ENCODE peak calls at places on chromosome 22, in seven cellular contexts. Q, T, B, Y, H, Z and W are unnamed samples.

GRCh38 chr22:19109198-19110063 is 12.8 kb downstream of the DGCR2 start:
- DNase-seq in Q (no peak), T (no peak), B (no peak), Y (no peak), H (peak; percentile 75), Z (peak; percentile 67), W (peak; percentile 49)

GRCh38 chr22:19884161-19884953 is 29.7 kb upstream of the GNB1L start:
- DNase-seq in Q (peak; percentile 11), T (no peak), B (no peak), Y (no peak), H (no peak), Z (no peak), W (no peak)

GRCh38 chr22:23315341-23315917 is 135.1 kb downstream of the BCR start:
- DNase-seq in Q (peak; percentile 41), T (peak; percentile 85), B (peak; percentile 30), Y (peak; percentile 82), H (peak; percentile 56), Z (peak; percentile 68), W (peak; percentile 4)

GRCh38 chr22:38467904-38468760 is at the start of gene KDELR3:
- DNase-seq in Q (peak; percentile 75), T (peak; percentile 48), B (no peak), Y (no peak), H (no peak), Z (peak; percentile 62), W (peak; percentile 31)

GRCh38 chr22:39556970-39557811 is 13.4 kb upstream of the CACNA1I start:
- DNase-seq in Q (no peak), T (no peak), B (no peak), Y (no peak), H (no peak), Z (peak; percentile 6), W (no peak)

GRCh38 chr22:35630891-35631290 is 13.8 kb upstream of the MB start:
- DNase-seq in Q (no peak), T (no peak), B (no peak), Y (no peak), H (no peak), Z (no peak), W (no peak)

GRCh38 chr22:39101226-39101625 is 4.2 kb downstream of the APOBEC3H start:
- DNase-seq in Q (no peak), T (no peak), B (no peak), Y (peak; percentile 34), H (no peak), Z (no peak), W (no peak)

GRCh38 chr22:41923595-41924276 is 2.9 kb downstream of the TNFRSF13C start:
- DNase-seq in Q (no peak), T (no peak), B (no peak), Y (no peak), H (no peak), Z (no peak), W (no peak)

GRCh38 chr22:26552466-26552865 is 37.5 kb downstream of the TPST2 start:
- DNase-seq in Q (no peak), T (no peak), B (no peak), Y (no peak), H (no peak), Z (peak; percentile 72), W (no peak)

GRCh38 chr22:38862375-38863329 is 9.4 kb downstream of the CBX6 start:
- DNase-seq in Q (peak; percentile 75), T (no peak), B (no peak), Y (peak; percentile 54), H (no peak), Z (peak; percentile 37), W (no peak)

GRCh38 chr22:44448271-44448780 is 49.7 kb downstream of the RTL6 start:
- DNase-seq in Q (peak; percentile 77), T (peak; percentile 95), B (peak; percentile 57), Y (no peak), H (no peak), Z (peak; percentile 94), W (peak; percentile 86)

GRCh38 chr22:21952586-21953571 is at the start of gene PPM1F:
- DNase-seq in Q (peak; percentile 90), T (peak; percentile 47), B (no peak), Y (peak; percentile 86), H (peak; percentile 89), Z (peak; percentile 55), W (no peak)

GRCh38 chr22:38305481-38306448 is 11.5 kb downstream of the CSNK1E start:
- DNase-seq in Q (no peak), T (no peak), B (no peak), Y (peak; percentile 80), H (peak; percentile 73), Z (peak; percentile 77), W (no peak)

GRCh38 chr22:31947296-31947695 is 3.0 kb downstream of the YWHAH start:
- DNase-seq in Q (no peak), T (no peak), B (no peak), Y (no peak), H (peak; percentile 71), Z (peak; percentile 47), W (no peak)

GRCh38 chr22:35600466-35600865 is 16.7 kb downstream of the MB start:
- DNase-seq in Q (no peak), T (no peak), B (no peak), Y (no peak), H (no peak), Z (no peak), W (no peak)

GRCh38 chr22:33405194-33405593 is 347.0 kb upstream of the SYN3 start:
- DNase-seq in Q (no peak), T (no peak), B (no peak), Y (no peak), H (no peak), Z (no peak), W (no peak)

GRCh38 chr22:32574397-32574796 is 99.8 kb downstream of the FBXO7 start:
- DNase-seq in Q (no peak), T (no peak), B (no peak), Y (no peak), H (no peak), Z (no peak), W (no peak)

GRCh38 chr22:31659246-31659645 is 2.8 kb downstream of the PISD start:
- DNase-seq in Q (no peak), T (no peak), B (no peak), Y (no peak), H (no peak), Z (no peak), W (no peak)

GRCh38 chr22:24053481-24054226 is 42.5 kb downstream of the CABIN1 start:
- DNase-seq in Q (no peak), T (no peak), B (no peak), Y (no peak), H (peak; percentile 68), Z (peak; percentile 21), W (no peak)

GRCh38 chr22:40203568-40203967 is 25.8 kb downstream of the TNRC6B start:
- DNase-seq in Q (no peak), T (no peak), B (no peak), Y (no peak), H (peak; percentile 63), Z (no peak), W (no peak)

GRCh38 chr22:37222440-37222971 is 10.2 kb upstream of the SSTR3 start:
- DNase-seq in Q (no peak), T (no peak), B (no peak), Y (no peak), H (no peak), Z (no peak), W (no peak)

GRCh38 chr22:19970479-19971275 is 29.1 kb upstream of the TXNRD2 start:
- DNase-seq in Q (peak; percentile 68), T (no peak), B (no peak), Y (peak; percentile 71), H (peak; percentile 68), Z (peak; percentile 55), W (no peak)

GRCh38 chr22:50085211-50085999 is at the start of gene MLC1:
- DNase-seq in Q (no peak), T (no peak), B (no peak), Y (no peak), H (no peak), Z (no peak), W (no peak)

GRCh38 chr22:38260760-38261477 is 11.9 kb downstream of the TMEM184B start:
- DNase-seq in Q (no peak), T (no peak), B (no peak), Y (no peak), H (peak; percentile 38), Z (peak; percentile 46), W (no peak)

GRCh38 chr22:32708835-32709234 is 92.7 kb upstream of the TIMP3 start:
- DNase-seq in Q (no peak), T (peak; percentile 92), B (no peak), Y (no peak), H (no peak), Z (peak; percentile 46), W (peak; percentile 60)

DNA sequence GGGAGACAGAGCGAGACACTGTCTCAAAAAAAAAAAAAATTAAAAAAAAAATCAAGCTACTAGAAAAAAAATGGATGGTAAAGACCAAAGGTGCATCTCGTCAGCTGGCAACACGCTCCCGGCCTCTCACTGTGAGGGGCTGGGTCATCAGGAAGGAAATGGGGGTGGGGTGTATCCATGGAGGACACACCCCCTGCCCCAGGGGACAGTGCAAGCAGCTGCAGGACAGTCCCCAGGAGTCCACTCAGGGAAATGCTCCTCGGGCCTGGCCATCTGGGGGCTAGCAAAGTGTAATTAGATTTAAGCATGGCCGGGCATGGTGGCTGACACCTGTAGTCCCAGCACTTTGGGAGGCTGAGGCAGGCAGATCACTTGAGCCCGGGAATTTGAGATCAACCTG is 23.1 kb downstream of the TTLL1 start:
- DNase-seq in Q (no peak), T (no peak), B (no peak), Y (no peak), H (no peak), Z (no peak), W (no peak)
- TF ChIP-seq CTCF in Q (no peak), T (no peak), B (no peak), Y (no peak), H (no peak), Z (no peak), W (no peak)

GRCh38 chr22:49013707-49014106 is 814.0 kb downstream of the BRD1 start:
- DNase-seq in Q (no peak), T (no peak), B (no peak), Y (peak; percentile 17), H (no peak), Z (no peak), W (no peak)
- TF ChIP-seq CTCF in Q (no peak), T (no peak), B (no peak), Y (no peak), H (no peak), Z (no peak), W (no peak)

GRCh38 chr22:47582067-47582466 is 819.6 kb downstream of the TBC1D22A start:
- DNase-seq in Q (no peak), T (no peak), B (no peak), Y (no peak), H (no peak), Z (peak; percentile 1), W (no peak)
- TF ChIP-seq CTCF in Q (no peak), T (no peak), B (no peak), Y (no peak), H (no peak), Z (no peak), W (no peak)

GRCh38 chr22:29342177-29342576 is 26.7 kb upstream of the RASL10A start:
- DNase-seq in Q (no peak), T (no peak), B (no peak), Y (no peak), H (no peak), Z (no peak), W (no peak)

GRCh38 chr22:29341849-29342127 is 26.3 kb upstream of the RASL10A start:
- DNase-seq in Q (no peak), T (no peak), B (no peak), Y (no peak), H (no peak), Z (no peak), W (no peak)

GRCh38 chr22:29343313-29343805 is 27.9 kb upstream of the RASL10A start:
- DNase-seq in Q (no peak), T (peak; percentile 63), B (peak; percentile 88), Y (no peak), H (no peak), Z (peak; percentile 41), W (no peak)

GRCh38 chr22:29344137-29344536 is 28.6 kb upstream of the RASL10A start:
- DNase-seq in Q (peak; percentile 75), T (peak; percentile 98), B (peak; percentile 75), Y (no peak), H (no peak), Z (peak; percentile 82), W (peak; percentile 75)

GRCh38 chr22:29342577-29343312 is 27.2 kb upstream of the RASL10A start:
- DNase-seq in Q (no peak), T (no peak), B (no peak), Y (no peak), H (no peak), Z (no peak), W (no peak)
- TF ChIP-seq CTCF in Q (no peak), T (peak; percentile 49), B (no peak), Y (no peak), H (no peak), Z (no peak), W (no peak)